ENCODE peak calls at places on chromosomes 4 and X, in nine cellular contexts. S is breast epithelium, C is activated B cell treated with CpG ODN at 0.5 μM for 24 hours, D is nephron progenitor cell, Z is cardiac fibroblast, J is mesothelial cell of epicardium, G is body of pancreas, Y is neural progenitor cell, N is HCT116. Q is an unnamed sample.
A peak's percentile ranks its signal among the peaks of the same experiment; 100 is the strongest.

GRCh38 chr4:182175788-182176519 is 67.2 kb upstream of the TENM3 start:
- DNase-seq in G (no peak), D (no peak), S (no peak), N (no peak), J (no peak), C (no peak), Y (no peak), Z (no peak), Q (no peak)

GRCh38 chr4:133320576-133321170 is 171.6 kb downstream of the PCDH10 start:
- DNase-seq in S (no peak), D (peak; percentile 19), C (no peak), J (no peak), N (peak; percentile 33), G (no peak), Z (peak; percentile 37), Y (peak; percentile 62), Q (peak; percentile 6)

GRCh38 chr4:116489739-116490138 is 595.6 kb downstream of the TRAM1L1 start:
- DNase-seq in C (no peak), D (no peak), N (no peak), S (no peak), Y (no peak), J (no peak), Z (no peak), G (no peak), Q (no peak)

GRCh38 chrX:23935116-23935515 is 27.3 kb downstream of the CXorf58 start:
- DNase-seq in S (no peak), Z (peak; percentile 33), D (no peak), N (no peak), G (no peak), Y (no peak), J (no peak), C (no peak), Q (no peak)

GRCh38 chr4:116229420-116229819 is 856.0 kb downstream of the TRAM1L1 start:
- DNase-seq in S (no peak), J (no peak), Z (no peak), N (no peak), Y (no peak), G (no peak), D (no peak), C (no peak), Q (no peak)

GRCh38 chrX:68865300-68865699 is 36.5 kb downstream of the EFNB1 start:
- DNase-seq in G (no peak), D (no peak), S (no peak), N (no peak), J (no peak), Z (no peak), C (no peak), Y (no peak), Q (no peak)

GRCh38 chrX:48971325-48972213 is at the start of gene KCND1:
- DNase-seq in D (peak; percentile 14), Z (peak; percentile 79), S (peak; percentile 19), C (no peak), Y (peak; percentile 59), J (no peak), G (peak; percentile 41), N (no peak), Q (no peak)

GRCh38 chr4:121819216-121819980 is 4.3 kb downstream of the CCNA2 start:
- DNase-seq in Z (peak; percentile 28), D (no peak), J (no peak), S (no peak), Y (no peak), N (no peak), G (no peak), C (no peak), Q (no peak)

GRCh38 chrX:150680974-150681373 is 12.2 kb upstream of the MTMR1 start:
- DNase-seq in D (no peak), Z (peak; percentile 48), Y (peak; percentile 34), N (peak; percentile 8), C (no peak), G (peak; percentile 38), J (no peak), S (no peak), Q (no peak)

GRCh38 chrX:18565727-18566126 is 106.2 kb downstream of the RS1 start:
- DNase-seq in C (no peak), Y (no peak), G (no peak), N (no peak), J (no peak), D (no peak), S (no peak), Z (no peak), Q (no peak)

GRCh38 chr4:73446336-73446938 is 10.4 kb downstream of the AFP start:
- DNase-seq in D (no peak), Z (peak; percentile 55), Y (peak; percentile 69), C (no peak), G (peak; percentile 35), J (no peak), S (no peak), N (peak; percentile 48), Q (no peak)

GRCh38 chr4:173092003-173092402 is 76.6 kb upstream of the GALNT7 start:
- DNase-seq in C (no peak), S (no peak), G (no peak), D (no peak), Z (no peak), J (no peak), Y (no peak), N (no peak), Q (no peak)

GRCh38 chrX:138917781-138918180 is 206.3 kb upstream of the FGF13 start:
- DNase-seq in C (no peak), S (no peak), Z (peak; percentile 0), D (no peak), N (no peak), Y (no peak), J (no peak), G (no peak), Q (no peak)

GRCh38 chrX:150058728-150059127 is 120.4 kb upstream of the EOLA2 start:
- DNase-seq in J (no peak), S (no peak), D (no peak), Y (no peak), N (no peak), C (no peak), Z (no peak), G (no peak), Q (no peak)

GRCh38 chr4:37627263-37627662 is 58.9 kb downstream of the RELL1 start:
- DNase-seq in J (no peak), C (no peak), N (no peak), S (no peak), G (no peak), Z (no peak), Y (no peak), D (no peak), Q (no peak)

GRCh38 chr4:182975806-182976205 is 58.6 kb upstream of the DCTD start:
- DNase-seq in Z (peak; percentile 66), G (no peak), N (peak; percentile 50), J (no peak), D (no peak), C (no peak), Y (no peak), S (no peak), Q (no peak)

GRCh38 chrX:56233682-56234081 is 1.5 kb downstream of the KLF8 start:
- DNase-seq in Z (peak; percentile 5), N (peak; percentile 29), C (peak; percentile 14), Y (peak; percentile 64), J (no peak), D (peak; percentile 6), S (peak; percentile 69), G (peak; percentile 41), Q (no peak)
- TF ChIP-seq CTCF in Z (no peak), N (no peak), C (no peak), Y (peak; percentile 11), J (no peak), D (no peak), S (no peak), G (no peak), Q (peak; percentile 17)

GRCh38 chr4:4521069-4521468 is 20.8 kb downstream of the STX18 start:
- DNase-seq in C (no peak), Z (no peak), J (no peak), Y (peak; percentile 92), S (no peak), D (no peak), G (no peak), N (no peak), Q (no peak)

GRCh38 chr4:4518747-4519146 is 23.1 kb downstream of the STX18 start:
- DNase-seq in N (no peak), J (no peak), Y (no peak), S (no peak), C (no peak), Z (no peak), D (no peak), G (no peak), Q (no peak)

GRCh38 chr4:4521767-4522166 is 20.1 kb downstream of the STX18 start:
- DNase-seq in D (no peak), N (no peak), C (no peak), G (no peak), Z (no peak), J (no peak), S (no peak), Y (no peak), Q (no peak)

GRCh38 chr4:4524364-4524763 is 17.5 kb downstream of the STX18 start:
- DNase-seq in J (no peak), Y (peak; percentile 71), C (no peak), Z (no peak), S (no peak), N (no peak), D (peak; percentile 8), G (no peak), Q (no peak)

GRCh38 chr4:4519296-4519898 is 22.5 kb downstream of the STX18 start:
- DNase-seq in G (no peak), J (no peak), Z (peak; percentile 29), S (no peak), D (no peak), Y (peak; percentile 41), N (peak; percentile 12), C (no peak), Q (no peak)
- TF ChIP-seq CTCF in G (peak; percentile 26), J (peak; percentile 78), Z (peak; percentile 72), S (peak; percentile 26), D (peak; percentile 70), Y (peak; percentile 71), N (peak; percentile 18), C (no peak), Q (peak; percentile 76)

GRCh38 chr4:97987019-97987648 is 156.1 kb downstream of the STPG2 start:
- DNase-seq in Y (peak; percentile 8), D (no peak), J (no peak), S (no peak), N (peak; percentile 44), Z (peak; percentile 49), C (no peak), G (no peak), Q (no peak)
- TF ChIP-seq CTCF in Y (peak; percentile 67), D (peak; percentile 61), J (peak; percentile 55), S (peak; percentile 23), N (peak; percentile 59), Z (peak; percentile 49), C (no peak), G (peak; percentile 53), Q (peak; percentile 78)

GRCh38 chr4:155173371-155173770 is 35.1 kb upstream of the NPY2R start:
- DNase-seq in N (no peak), G (no peak), S (no peak), C (no peak), J (no peak), D (no peak), Z (peak; percentile 73), Y (no peak), Q (no peak)

GRCh38 chr4:155164705-155165104 is 43.7 kb upstream of the NPY2R start:
- DNase-seq in D (no peak), J (no peak), S (no peak), G (no peak), C (no peak), Z (no peak), Y (peak; percentile 24), N (no peak), Q (no peak)

GRCh38 chr4:155174668-155175067 is 33.8 kb upstream of the NPY2R start:
- DNase-seq in Y (no peak), C (no peak), J (no peak), S (no peak), G (no peak), D (no peak), N (no peak), Z (no peak), Q (no peak)

GRCh38 chr4:155170569-155170968 is 37.9 kb upstream of the NPY2R start:
- DNase-seq in J (no peak), C (no peak), Y (no peak), D (no peak), Z (no peak), G (no peak), N (no peak), S (no peak), Q (no peak)
- TF ChIP-seq CTCF in J (no peak), C (no peak), Y (no peak), D (no peak), Z (no peak), G (no peak), N (no peak), S (no peak), Q (no peak)

Q was measured in neural crest cell.